ENCODE peak calls at places on chromosomes 11 and 22, in four cellular contexts. L is Calu3, M is tibial artery, N is astrocyte of the spinal cord. Z is an unnamed sample.

GRCh38 chr11:110431212-110432073 is 1.7 kb downstream of the FDX1 start:
- DNase-seq in M (no peak), N (peak; percentile 38), L (no peak), Z (no peak)

GRCh38 chr11:116787786-116788486 is at the start of gene ZPR1:
- DNase-seq in N (peak; percentile 72), M (peak; percentile 81), L (peak; percentile 80), Z (peak; percentile 48)

GRCh38 chr11:6968816-6969215 is 42.6 kb downstream of the ZNF215 start:
- DNase-seq in L (no peak), M (no peak), N (peak; percentile 60), Z (peak; percentile 85)

GRCh38 chr11:44617671-44618461 is 52.4 kb downstream of the CD82 start:
- DNase-seq in N (no peak), L (no peak), M (no peak), Z (no peak)

GRCh38 chr11:123195182-123196059 is at the start of gene CLMP:
- DNase-seq in N (peak; percentile 69), L (no peak), M (peak; percentile 58), Z (peak; percentile 83)

GRCh38 chr22:30397656-30398635 is 1.1 kb downstream of the SEC14L2 start:
- DNase-seq in L (no peak), M (no peak), N (no peak), Z (no peak)

GRCh38 chr11:34174411-34175041 is 69.1 kb downstream of the NAT10 start:
- DNase-seq in L (peak; percentile 91), N (peak; percentile 63), M (peak; percentile 82), Z (peak; percentile 60)

GRCh38 chr22:17769013-17769715 is 5.1 kb downstream of the BID start:
- DNase-seq in L (no peak), N (no peak), M (no peak), Z (no peak)

GRCh38 chr11:925496-926301 is at the start of gene AP2A2:
- DNase-seq in N (peak; percentile 84), L (peak; percentile 95), M (peak; percentile 78), Z (peak; percentile 80)

GRCh38 chr22:50001388-50002231 is 11.0 kb downstream of the IL17REL start:
- DNase-seq in M (no peak), N (no peak), L (no peak), Z (no peak)

GRCh38 chr11:10414659-10415058 is 40.4 kb upstream of the AMPD3 start:
- DNase-seq in L (no peak), N (peak; percentile 29), M (peak; percentile 63), Z (peak; percentile 46)

GRCh38 chr11:26930518-26931247 is 63.2 kb upstream of the FIBIN start:
- DNase-seq in N (peak; percentile 58), M (no peak), L (no peak), Z (peak; percentile 78)

GRCh38 chr11:116610190-116610589 is 162.6 kb downstream of the BUD13 start:
- DNase-seq in L (no peak), N (no peak), M (no peak), Z (no peak)

GRCh38 chr11:77197626-77198320 is 69.7 kb downstream of the MYO7A start:
- DNase-seq in N (no peak), L (no peak), M (peak; percentile 3), Z (no peak)

GRCh38 chr11:114259124-114259526 is 37.1 kb upstream of the NNMT start:
- DNase-seq in M (peak; percentile 78), N (no peak), L (no peak), Z (no peak)

GRCh38 chr11:57368106-57368826 is 12.7 kb downstream of the PRG3 start:
- DNase-seq in N (no peak), L (no peak), M (no peak), Z (no peak)

GRCh38 chr22:24695958-24696511 is 78.5 kb downstream of the PIWIL3 start:
- DNase-seq in M (no peak), L (no peak), N (no peak), Z (no peak)

GRCh38 chr11:3123316-3123715 is 41.8 kb downstream of the OSBPL5 start:
- DNase-seq in N (no peak), M (peak; percentile 86), L (no peak), Z (peak; percentile 66)

GRCh38 chr11:61833478-61833877 is 5.4 kb downstream of the FADS2 start:
- DNase-seq in M (no peak), L (no peak), N (no peak), Z (no peak)

GRCh38 chr11:86064236-86064803 is 4.6 kb downstream of the PICALM start:
- DNase-seq in N (no peak), M (no peak), L (no peak), Z (peak; percentile 50)

GRCh38 chr11:134126197-134126822 is 57.4 kb downstream of the JAM3 start:
- DNase-seq in L (no peak), N (peak; percentile 76), M (peak; percentile 40), Z (peak; percentile 92)

GRCh38 chr11:128632151-128632791 is 44.9 kb upstream of the ETS1 start:
- DNase-seq in M (no peak), N (peak; percentile 71), L (peak; percentile 39), Z (peak; percentile 68)

GRCh38 chr11:86476109-86476861 is 101.6 kb downstream of the CCDC81 start:
- DNase-seq in L (no peak), N (peak; percentile 63), M (no peak), Z (peak; percentile 33)

GRCh38 chr22:43666511-43666910 is 145.6 kb downstream of the EFCAB6 start:
- DNase-seq in M (no peak), L (no peak), N (no peak), Z (no peak)

GRCh38 chr11:43212279-43212678 is 99.5 kb upstream of the API5 start:
- DNase-seq in M (no peak), L (no peak), N (no peak), Z (no peak)
- TF ChIP-seq CTCF in M (no peak), L (no peak), N (no peak), Z (no peak)

GRCh38 chr11:12868315-12869073 is 140.6 kb upstream of the RASSF10 start:
- DNase-seq in N (peak; percentile 53), M (no peak), L (no peak), Z (peak; percentile 56)
- TF ChIP-seq CTCF in N (peak; percentile 39), M (peak; percentile 9), L (no peak), Z (peak; percentile 43)

GRCh38 chr22:47016636-47017035 is 254.2 kb downstream of the TBC1D22A start:
- DNase-seq in M (no peak), N (no peak), L (no peak), Z (no peak)
- TF ChIP-seq CTCF in M (no peak), N (no peak), L (no peak), Z (no peak)

GRCh38 chr11:4551346-4551979 is 6.5 kb downstream of the OR52M1 start:
- DNase-seq in M (no peak), N (no peak), L (peak; percentile 8), Z (no peak)
- TF ChIP-seq CTCF in M (no peak), N (no peak), L (peak; percentile 54), Z (peak; percentile 21)

DNA sequence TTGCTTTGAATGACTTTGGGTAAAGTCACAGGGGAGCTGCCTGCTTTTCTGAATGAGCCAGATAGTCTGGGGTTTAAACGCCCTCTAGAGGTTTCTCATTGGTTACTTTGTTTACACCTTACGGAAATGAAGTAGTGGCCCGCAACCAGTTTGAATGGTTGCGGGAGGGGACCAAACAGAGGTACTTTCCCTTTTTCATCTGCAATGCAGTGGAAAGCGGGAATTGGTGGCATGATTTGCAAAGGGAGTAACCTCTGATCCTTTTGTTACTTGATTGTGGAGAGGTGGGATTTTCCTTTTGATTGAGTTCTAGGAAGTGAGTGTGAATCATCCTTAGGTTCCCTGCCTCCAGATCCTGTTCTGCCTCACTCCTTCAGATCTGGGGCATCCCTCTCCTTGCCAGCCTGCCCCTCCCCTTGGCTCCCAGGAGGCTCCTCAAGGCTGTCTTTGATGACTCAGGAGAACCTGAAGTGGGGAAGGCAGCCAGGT is 15.9 kb upstream of the GLYATL1 start:
- DNase-seq in M (no peak), L (no peak), N (peak; percentile 54), Z (peak; percentile 41)
- TF ChIP-seq CTCF in M (no peak), L (no peak), N (peak; percentile 38), Z (peak; percentile 20)

GRCh38 chr11:74702383-74703007 is 28.7 kb downstream of the CHRDL2 start:
- DNase-seq in M (peak; percentile 65), N (peak; percentile 65), L (peak; percentile 74), Z (peak; percentile 71)

GRCh38 chr11:74703211-74703610 is 28.0 kb downstream of the CHRDL2 start:
- DNase-seq in M (no peak), L (no peak), N (no peak), Z (no peak)

GRCh38 chr11:74699615-74700396 is 31.4 kb downstream of the CHRDL2 start:
- DNase-seq in N (no peak), L (no peak), M (no peak), Z (no peak)

GRCh38 chr11:74697722-74698121 is 33.5 kb downstream of the CHRDL2 start:
- DNase-seq in L (no peak), M (no peak), N (no peak), Z (no peak)

DNA sequence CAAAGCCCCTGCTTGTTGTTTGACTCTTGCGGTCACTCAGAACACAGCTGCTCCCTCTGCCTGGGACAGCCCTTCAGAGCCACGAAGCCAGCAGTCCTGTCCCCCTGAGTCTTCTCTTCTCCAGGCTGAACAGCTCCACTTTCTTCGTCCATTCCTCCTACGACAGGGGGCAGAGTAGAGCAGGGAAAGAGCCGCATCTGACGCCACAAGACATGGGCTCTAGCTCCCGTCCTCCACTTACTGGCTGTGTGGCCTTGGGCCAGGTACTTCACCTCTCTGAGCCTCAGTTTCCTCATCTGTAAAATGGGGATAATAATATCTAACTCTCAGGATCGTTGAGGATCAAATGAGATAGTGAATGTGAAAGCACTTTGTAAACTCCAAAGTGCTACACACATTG is 29.9 kb downstream of the CHRDL2 start:
- DNase-seq in L (no peak), N (no peak), M (no peak), Z (no peak)
- TF ChIP-seq CTCF in L (no peak), N (peak; percentile 20), M (no peak), Z (no peak)

GRCh38 chr22:42444060-42444904 is 12.1 kb upstream of the NFAM1 start:
- DNase-seq in M (peak; percentile 84), L (peak; percentile 82), N (peak; percentile 87), Z (peak; percentile 89)
- TF ChIP-seq CTCF in M (peak; percentile 52), L (peak; percentile 77), N (peak; percentile 79), Z (peak; percentile 65)

GRCh38 chr22:38467904-38468760 is at the start of gene KDELR3:
- DNase-seq in L (peak; percentile 68), N (peak; percentile 55), M (peak; percentile 39), Z (peak; percentile 62)
- TF ChIP-seq CTCF in L (peak; percentile 13), N (peak; percentile 39), M (no peak), Z (peak; percentile 3)

DNA sequence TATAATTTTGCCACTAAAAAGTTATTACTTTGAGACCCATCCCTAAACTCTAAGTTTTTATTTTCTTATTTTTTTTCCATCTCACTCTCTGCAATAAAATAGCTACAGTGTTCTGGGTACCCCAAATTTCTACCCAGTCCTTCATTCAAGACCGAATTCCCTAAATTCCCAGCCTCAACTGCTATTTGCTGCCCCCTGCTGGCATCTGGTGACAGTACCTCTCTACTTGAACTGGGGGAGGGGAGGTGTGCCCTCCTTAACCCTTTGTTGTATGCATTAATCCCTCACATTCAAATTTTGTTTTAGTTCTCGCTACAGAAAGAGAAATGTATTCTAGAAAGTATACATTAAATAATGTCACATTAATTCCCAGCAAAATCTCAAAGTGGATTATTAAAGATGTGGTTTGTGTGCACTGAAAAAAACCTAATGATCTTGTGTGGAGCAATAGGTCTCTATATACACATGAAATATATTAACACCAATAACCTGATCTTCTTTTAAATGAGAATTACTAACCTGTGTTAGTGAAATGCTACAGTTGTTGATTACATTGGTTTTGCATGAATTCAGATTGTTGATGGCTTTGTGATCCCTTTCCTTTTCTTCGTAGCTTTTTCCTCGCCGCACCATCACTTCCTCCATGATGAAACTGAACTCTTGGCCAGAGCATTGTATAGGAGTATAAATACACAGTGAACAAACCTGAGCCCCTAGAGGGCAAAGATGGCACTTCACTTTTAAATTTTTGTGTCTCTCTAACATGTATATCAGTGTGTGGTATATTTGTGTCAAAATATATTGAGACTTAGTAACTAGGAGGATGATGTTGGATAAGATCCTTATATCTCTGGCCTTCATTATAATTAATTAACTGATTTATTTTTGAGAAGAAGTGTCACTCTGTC is 590.0 kb downstream of the METTL15 start:
- DNase-seq in N (peak; percentile 62), M (peak; percentile 41), L (peak; percentile 68), Z (peak; percentile 61)
- TF ChIP-seq CTCF in N (peak; percentile 86), M (peak; percentile 69), L (peak; percentile 90), Z (peak; percentile 90)

Z was measured in fibroblast of mammary gland.